ENCODE peak calls at places on chromosomes 1 and 21, in six cellular contexts. D is neuronal stem cell, C is H1, I is mesenchymal stem cell, E is trophoblast cell, O is IMR-90. X is an unnamed sample.

GRCh38 chr1:82227286-82227685 is 426.6 kb downstream of the ADGRL2 start:
- DNase-seq in D (no peak), C (no peak), I (no peak), E (no peak), O (no peak), X (no peak)

GRCh38 chr21:18147678-18148077 is 97.0 kb upstream of the CHODL start:
- DNase-seq in D (no peak), C (no peak), I (peak; percentile 85), E (no peak), O (no peak), X (no peak)

GRCh38 chr1:57367945-57368344 is 55.9 kb downstream of the DAB1 start:
- DNase-seq in D (no peak), C (no peak), I (no peak), E (no peak), O (no peak), X (no peak)

GRCh38 chr21:46457801-46458314 is 833 bp upstream of the DIP2A start:
- DNase-seq in D (no peak), C (no peak), I (peak; percentile 66), E (peak; percentile 39), O (peak; percentile 40), X (peak; percentile 66)

GRCh38 chr1:62364726-62365125 is 45.5 kb upstream of the KANK4 start:
- DNase-seq in D (no peak), C (no peak), I (no peak), E (no peak), O (no peak), X (no peak)

GRCh38 chr1:25198731-25199231 is 33.5 kb downstream of the SYF2 start:
- DNase-seq in D (no peak), C (no peak), I (no peak), E (no peak), O (no peak), X (no peak)

GRCh38 chr1:58249729-58250586 is 296.6 kb downstream of the OMA1 start:
- DNase-seq in D (peak; percentile 59), C (peak; percentile 47), I (peak; percentile 8), E (no peak), O (peak; percentile 11), X (peak; percentile 96)

GRCh38 chr21:41876928-41877652 is 2.1 kb downstream of the PRDM15 start:
- DNase-seq in D (no peak), C (no peak), I (no peak), E (no peak), O (no peak), X (no peak)

GRCh38 chr21:35382696-35383095 is 333.6 kb upstream of the RUNX1 start:
- DNase-seq in D (no peak), C (no peak), I (no peak), E (peak; percentile 82), O (no peak), X (peak; percentile 32)

GRCh38 chr21:45736042-45736704 is 92.6 kb downstream of the PCBP3 start:
- DNase-seq in D (no peak), C (no peak), I (no peak), E (no peak), O (no peak), X (no peak)

GRCh38 chr1:234934611-234935033 is 194.0 kb downstream of the TOMM20 start:
- DNase-seq in D (no peak), C (no peak), I (peak; percentile 99), E (peak; percentile 39), O (peak; percentile 99), X (no peak)

GRCh38 chr1:205387845-205388244 is 31.1 kb upstream of the KLHDC8A start:
- DNase-seq in D (no peak), C (no peak), I (no peak), E (no peak), O (no peak), X (no peak)

GRCh38 chr21:28215214-28215954 is 777.3 kb downstream of the LTN1 start:
- DNase-seq in D (no peak), C (no peak), I (peak; percentile 35), E (peak; percentile 82), O (peak; percentile 69), X (no peak)

GRCh38 chr1:202009326-202010031 is 908 bp upstream of the ELF3 start:
- DNase-seq in D (peak; percentile 84), C (peak; percentile 38), I (peak; percentile 78), E (peak; percentile 94), O (peak; percentile 76), X (peak; percentile 93)

GRCh38 chr1:229570891-229571516 is 12.5 kb upstream of the ABCB10 start:
- DNase-seq in D (no peak), C (no peak), I (no peak), E (no peak), O (no peak), X (no peak)

GRCh38 chr1:78603206-78603605 is 17.0 kb upstream of the IFI44L start:
- DNase-seq in D (no peak), C (no peak), I (no peak), E (no peak), O (peak; percentile 7), X (no peak)

GRCh38 chr1:46519209-46519608 is 29.6 kb downstream of the DMBX1 start:
- DNase-seq in D (no peak), C (no peak), I (no peak), E (no peak), O (no peak), X (no peak)

GRCh38 chr1:109792056-109792831 is 28.5 kb upstream of the EPS8L3 start:
- DNase-seq in D (peak; percentile 41), C (no peak), I (peak; percentile 96), E (peak; percentile 66), O (peak; percentile 93), X (peak; percentile 96)
- H3K4me3 ChIP-seq in D (no peak overlapping the region), C (no peak overlapping the region), I (no peak overlapping the region), E (no peak overlapping the region), O (no peak overlapping the region), X (no peak overlapping the region)

GRCh38 chr1:32647308-32648134 is 2.8 kb downstream of the ZBTB8OS start:
- DNase-seq in D (no peak), C (no peak), I (no peak), E (no peak), O (no peak), X (no peak)

GRCh38 chr1:32650157-32650751 is at the start of gene ZBTB8OS:
- DNase-seq in D (peak; percentile 77), C (peak; percentile 54), I (peak; percentile 96), E (peak; percentile 98), O (peak; percentile 92), X (peak; percentile 98)

GRCh38 chr1:32652244-32652962 is 1.4 kb downstream of the RBBP4 start:
- DNase-seq in D (no peak), C (no peak), I (no peak), E (no peak), O (no peak), X (no peak)

GRCh38 chr1:32651461-32652073 is 559 bp downstream of the RBBP4 start:
- DNase-seq in D (no peak), C (no peak), I (no peak), E (no peak), O (no peak), X (no peak)

DNA sequence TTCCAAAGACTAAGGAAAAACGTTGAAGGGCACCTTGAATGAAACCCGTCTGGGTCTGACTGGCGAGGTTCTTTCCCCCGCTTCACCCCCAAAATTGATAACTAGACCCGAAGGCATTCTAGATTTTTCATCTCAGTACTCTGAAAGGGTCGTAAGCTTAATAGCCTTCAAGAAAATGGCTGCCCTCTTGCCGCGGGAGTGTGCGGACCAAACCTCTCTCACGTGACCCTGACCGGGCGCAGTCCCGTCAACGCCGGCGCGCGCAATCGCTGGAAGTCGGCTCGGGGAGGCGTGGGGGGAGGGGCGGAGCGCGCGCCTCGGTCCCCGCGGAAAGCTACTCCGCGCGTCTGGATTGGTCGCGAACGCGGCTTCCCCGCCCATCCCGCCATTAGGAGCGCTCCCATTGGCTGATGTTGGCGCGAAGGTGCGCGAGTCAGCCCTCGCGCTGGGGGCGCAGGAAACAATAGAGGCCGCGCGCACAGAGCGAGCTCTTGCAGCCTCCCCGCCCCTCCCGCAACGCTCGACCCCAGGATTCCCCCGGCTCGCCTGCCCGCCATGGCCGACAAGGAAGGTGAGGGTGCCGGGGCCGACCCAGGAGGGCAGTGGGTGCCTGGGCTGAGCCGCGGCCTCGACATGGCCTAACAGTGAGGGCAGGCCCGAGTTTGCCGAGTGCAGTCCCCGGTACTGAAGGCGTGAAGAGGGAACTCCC is at the start of gene RBBP4:
- DNase-seq in D (peak; percentile 98), C (peak; percentile 94), I (peak; percentile 97), E (peak; percentile 99), O (peak; percentile 96), X (peak; percentile 99)
- H3K4ac ChIP-seq in D (peak within 1 kb of the TSS; percentile 98), C (peak within 1 kb of the TSS; percentile 75), I (peak within 1 kb of the TSS; percentile 98), E (peak within 1 kb of the TSS; percentile 90), O (peak within 1 kb of the TSS; percentile 98), X (peak within 1 kb of the TSS; percentile 95)

GRCh38 chr1:33802268-33802667 is 61.6 kb upstream of the HMGB4 start:
- DNase-seq in D (no peak), C (no peak), I (no peak), E (no peak), O (no peak), X (no peak)
- H3K4me3 ChIP-seq in D (no peak overlapping the region), C (no peak overlapping the region), I (no peak overlapping the region), E (no peak overlapping the region), O (no peak overlapping the region), X (no peak overlapping the region)

DNA sequence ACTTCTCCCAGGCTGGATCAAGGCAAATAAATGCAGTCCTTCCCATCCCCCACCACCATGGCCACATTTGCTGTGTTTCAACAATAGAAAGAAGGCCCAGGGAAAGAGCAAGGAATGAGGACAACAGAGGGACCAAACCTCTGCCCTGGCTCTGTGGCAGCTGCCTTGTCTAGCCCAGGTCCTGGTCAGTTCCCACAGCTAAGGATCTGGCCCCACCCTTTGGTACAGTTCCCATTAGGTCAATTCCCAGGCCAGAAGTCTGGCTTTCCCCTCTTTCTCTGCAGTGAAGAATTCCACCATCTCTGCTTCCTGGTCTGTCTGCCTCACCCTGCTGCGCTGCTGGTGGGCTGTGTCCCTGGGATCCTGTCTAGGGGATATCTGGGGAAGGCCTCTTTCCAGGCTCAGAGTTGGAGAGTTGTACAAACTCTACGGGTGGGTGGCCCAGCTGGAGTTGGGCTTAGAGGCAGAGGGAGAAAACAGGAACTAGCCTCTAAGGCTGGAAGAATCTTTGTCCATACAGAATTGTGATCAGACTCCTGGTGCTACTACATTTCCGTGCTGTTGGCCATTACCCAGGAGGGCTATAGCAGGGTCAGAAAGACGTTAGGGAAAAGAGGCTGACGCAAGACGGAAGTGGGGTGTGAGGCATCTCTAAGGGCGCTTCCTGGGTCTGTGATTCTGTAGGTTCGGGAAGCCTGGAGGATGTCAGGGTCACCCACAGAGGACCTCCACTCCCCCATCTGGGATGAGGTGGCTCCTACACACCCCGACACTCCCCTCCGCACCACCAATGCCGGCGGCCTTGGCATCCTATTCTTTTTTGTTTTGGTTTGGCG is 957 bp upstream of the NDUFS2 start:
- DNase-seq in D (no peak), C (no peak), I (no peak), E (no peak), O (peak; percentile 69), X (no peak)
- H3K4ac ChIP-seq in D (peak overlapping the region; percentile 31), C (peak overlapping the region; percentile 28), I (peak overlapping the region; percentile 94), E (peak overlapping the region; percentile 13), O (peak overlapping the region; percentile 94), X (peak overlapping the region; percentile 82)